ENCODE peak calls at places on chromosomes 6 and 20, in six cellular contexts. One of them, this sample, is unnamed.

GRCh38 chr6:126266664-126267063 is 73.3 kb upstream of the CENPW start:
- DNase-seq in spleen: no peak
- DNase-seq in HepG2: no peak
- DNase-seq in GM12891: no peak
- DNase-seq in GM12878: no peak
- DNase-seq in HL-60: no peak
- DNase-seq in this sample: no peak

GRCh38 chr6:89368107-89368506 is 15.6 kb upstream of the UBE2J1 start:
- DNase-seq in HepG2: peak
- DNase-seq in GM12878: no peak
- DNase-seq in HL-60: peak
- DNase-seq in GM12891: no peak
- DNase-seq in spleen: no peak
- DNase-seq in this sample: no peak

GRCh38 chr6:23659125-23659524 is 466.9 kb upstream of the NRSN1 start:
- DNase-seq in HepG2: peak
- DNase-seq in HL-60: no peak
- DNase-seq in GM12878: no peak
- DNase-seq in GM12891: no peak
- DNase-seq in spleen: no peak
- DNase-seq in this sample: no peak

GRCh38 chr20:16111132-16111852 is 462.0 kb downstream of the KIF16B start:
- DNase-seq in spleen: no peak
- DNase-seq in HepG2: no peak
- DNase-seq in GM12891: no peak
- DNase-seq in HL-60: no peak
- DNase-seq in GM12878: no peak
- DNase-seq in this sample: no peak

GRCh38 chr20:44598413-44599290 is 16.3 kb downstream of the PKIG start:
- DNase-seq in HL-60: no peak
- DNase-seq in GM12891: no peak
- DNase-seq in spleen: peak
- DNase-seq in GM12878: no peak
- DNase-seq in HepG2: no peak
- DNase-seq in this sample: no peak

GRCh38 chr6:131068165-131068564 is 5.1 kb upstream of the EPB41L2 start:
- DNase-seq in GM12891: no peak
- DNase-seq in HepG2: no peak
- DNase-seq in GM12878: no peak
- DNase-seq in spleen: no peak
- DNase-seq in HL-60: no peak
- DNase-seq in this sample: no peak

GRCh38 chr6:152983637-152984386 is 971 bp upstream of the FBXO5 start:
- DNase-seq in HepG2: peak
- DNase-seq in spleen: peak
- DNase-seq in HL-60: peak
- DNase-seq in GM12891: no peak
- DNase-seq in GM12878: peak
- DNase-seq in this sample: peak

GRCh38 chr6:37481793-37482192 is 17.9 kb downstream of the CCDC167 start:
- DNase-seq in HepG2: no peak
- DNase-seq in GM12891: no peak
- DNase-seq in spleen: no peak
- DNase-seq in GM12878: no peak
- DNase-seq in HL-60: no peak
- DNase-seq in this sample: no peak

GRCh38 chr6:49284134-49284533 is 178.9 kb downstream of the MMUT start:
- DNase-seq in GM12891: no peak
- DNase-seq in GM12878: no peak
- DNase-seq in spleen: no peak
- DNase-seq in HL-60: no peak
- DNase-seq in HepG2: no peak
- DNase-seq in this sample: no peak

GRCh38 chr20:1807394-1807793 is 87.8 kb upstream of the SIRPA start:
- DNase-seq in HL-60: no peak
- DNase-seq in HepG2: no peak
- DNase-seq in GM12891: no peak
- DNase-seq in spleen: no peak
- DNase-seq in GM12878: no peak
- DNase-seq in this sample: no peak

DNA sequence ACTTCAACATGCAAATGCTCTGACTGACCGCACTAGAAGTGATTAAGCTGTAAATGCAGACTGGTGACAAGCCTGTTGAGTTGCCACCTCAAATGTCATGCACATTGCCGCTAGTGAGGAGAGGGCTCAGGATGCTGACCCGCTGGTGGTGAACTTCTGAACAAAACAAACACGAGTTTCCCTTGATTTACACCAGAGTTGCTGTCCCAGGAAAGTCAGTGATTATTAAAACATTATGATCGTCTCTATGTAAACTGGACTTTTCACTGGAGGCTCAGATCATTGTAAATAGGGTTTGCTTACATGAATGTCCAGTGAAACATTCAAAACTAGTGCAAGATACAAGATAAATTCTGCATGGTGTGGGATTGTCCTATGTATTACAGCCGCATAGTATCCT is 420.1 kb downstream of the PREX1 start:
- DNase-seq in GM12878: no peak
- DNase-seq in HepG2: peak
- DNase-seq in spleen: no peak
- DNase-seq in HL-60: no peak
- DNase-seq in GM12891: no peak
- DNase-seq in this sample: no peak
- TF ChIP-seq POLR2AphosphoS5 in GM12878: no peak
- TF ChIP-seq POLR2AphosphoS5 in HepG2: no peak
- TF ChIP-seq POLR2AphosphoS5 in spleen: no peak
- TF ChIP-seq POLR2AphosphoS5 in HL-60: no peak
- TF ChIP-seq POLR2AphosphoS5 in GM12891: no peak
- TF ChIP-seq POLR2AphosphoS5 in this sample: no peak

GRCh38 chr6:81451787-81452186 is 300.7 kb downstream of the TENT5A start:
- DNase-seq in GM12878: no peak
- DNase-seq in spleen: no peak
- DNase-seq in GM12891: no peak
- DNase-seq in HepG2: peak
- DNase-seq in HL-60: no peak
- DNase-seq in this sample: no peak
- TF ChIP-seq POLR2AphosphoS5 in GM12878: no peak
- TF ChIP-seq POLR2AphosphoS5 in spleen: no peak
- TF ChIP-seq POLR2AphosphoS5 in GM12891: no peak
- TF ChIP-seq POLR2AphosphoS5 in HepG2: no peak
- TF ChIP-seq POLR2AphosphoS5 in HL-60: no peak
- TF ChIP-seq POLR2AphosphoS5 in this sample: no peak

GRCh38 chr6:109082178-109082577 is 12.5 kb downstream of the SESN1 start:
- DNase-seq in HepG2: no peak
- DNase-seq in HL-60: no peak
- DNase-seq in GM12891: no peak
- DNase-seq in GM12878: no peak
- DNase-seq in spleen: no peak
- DNase-seq in this sample: no peak
- TF ChIP-seq POLR2AphosphoS5 in HepG2: no peak
- TF ChIP-seq POLR2AphosphoS5 in HL-60: no peak
- TF ChIP-seq POLR2AphosphoS5 in GM12891: no peak
- TF ChIP-seq POLR2AphosphoS5 in GM12878: no peak
- TF ChIP-seq POLR2AphosphoS5 in spleen: no peak
- TF ChIP-seq POLR2AphosphoS5 in this sample: no peak

GRCh38 chr6:15368873-15369272 is 123.0 kb downstream of the JARID2 start:
- DNase-seq in GM12878: no peak
- DNase-seq in GM12891: no peak
- DNase-seq in spleen: no peak
- DNase-seq in HepG2: no peak
- DNase-seq in HL-60: no peak
- DNase-seq in this sample: no peak
- TF ChIP-seq POLR2AphosphoS5 in GM12878: no peak
- TF ChIP-seq POLR2AphosphoS5 in GM12891: no peak
- TF ChIP-seq POLR2AphosphoS5 in spleen: no peak
- TF ChIP-seq POLR2AphosphoS5 in HepG2: no peak
- TF ChIP-seq POLR2AphosphoS5 in HL-60: no peak
- TF ChIP-seq POLR2AphosphoS5 in this sample: no peak